ENCODE peak calls at places on chromosomes 12 and 14, in seven cellular contexts. V is NCI-H2171 treated with DMSO at 0.1 percent for 48 hours, S is HuH-7.5, T is activated T-cell treated with anti-CD3 and anti-CD28 coated beads for 1 hour, D is AML-193, P is pancreas, B is NCI-H1417. J is an unnamed sample.

GRCh38 chr14:94542111-94542810 is 19.0 kb upstream of the SERPINA4 start:
- DNase-seq in V (no peak), S (no peak), T (no peak), D (no peak), P (no peak), B (no peak), J (no peak)

GRCh38 chr12:51905507-51906438 is 1.5 kb upstream of the ACVRL1 start:
- DNase-seq in V (no peak), S (no peak), T (no peak), D (no peak), P (no peak), B (no peak), J (peak; percentile 46)

GRCh38 chr14:67636361-67636919 is 16.7 kb downstream of the ARG2 start:
- DNase-seq in V (peak; percentile 93), S (no peak), T (no peak), D (no peak), P (no peak), B (peak; percentile 52), J (no peak)

GRCh38 chr12:54131641-54132280 is 57.0 kb downstream of the SMUG1 start:
- DNase-seq in V (no peak), S (no peak), T (no peak), D (no peak), P (no peak), B (no peak), J (no peak)

GRCh38 chr12:93982847-93983315 is 165.5 kb upstream of the PLXNC1 start:
- DNase-seq in V (peak; percentile 61), S (no peak), T (no peak), D (no peak), P (no peak), B (peak; percentile 28), J (no peak)

GRCh38 chr14:73712540-73713141 is 1.5 kb downstream of the PNMA1 start:
- DNase-seq in V (peak; percentile 90), S (no peak), T (no peak), D (peak; percentile 52), P (no peak), B (peak; percentile 91), J (peak; percentile 73)

GRCh38 chr12:11723993-11724392 is 74.5 kb downstream of the ETV6 start:
- DNase-seq in V (peak; percentile 0), S (no peak), T (no peak), D (no peak), P (no peak), B (peak; percentile 70), J (no peak)

GRCh38 chr12:53047221-53048032 is 2.4 kb upstream of the TNS2 start:
- DNase-seq in V (peak; percentile 46), S (peak; percentile 91), T (peak; percentile 58), D (peak; percentile 35), P (peak; percentile 89), B (peak; percentile 62), J (peak; percentile 91)

GRCh38 chr12:464484-465267 is 4.9 kb downstream of the B4GALNT3 start:
- DNase-seq in V (peak; percentile 100), S (no peak), T (no peak), D (no peak), P (no peak), B (peak; percentile 11), J (no peak)

GRCh38 chr12:95322335-95322734 is 104.7 kb downstream of the VEZT start:
- DNase-seq in V (no peak), S (no peak), T (no peak), D (no peak), P (no peak), B (no peak), J (no peak)

GRCh38 chr14:55103005-55103640 is 25.9 kb upstream of the LGALS3 start:
- DNase-seq in V (peak; percentile 22), S (peak; percentile 74), T (peak; percentile 26), D (no peak), P (no peak), B (peak; percentile 58), J (peak; percentile 85)

GRCh38 chr12:132027636-132028035 is 77.9 kb downstream of the EP400 start:
- DNase-seq in V (no peak), S (no peak), T (no peak), D (no peak), P (no peak), B (no peak), J (peak; percentile 10)

J was measured in activated effector memory CD4-positive, alpha-beta T cell treated with anti-CD3 and anti-CD28 coated beads, Interleukin-2, amount 50 U/mL, for 16 hours.